ENCODE peak calls at places on chromosomes 5 and 9, in eight cellular contexts. One of them, this sample, is unnamed.

GRCh38 chr5:41776435-41776834 is 93.8 kb downstream of the OXCT1 start:
- DNase-seq in esophagus muscularis mucosa: no peak
- DNase-seq in stomach: no peak
- DNase-seq in A549: no peak
- DNase-seq in esophagus squamous epithelium: no peak
- DNase-seq in spleen: no peak
- DNase-seq in suprapubic skin: no peak
- DNase-seq in IMR-90: peak; percentile 76
- DNase-seq in this sample: no peak

GRCh38 chr5:125411163-125412050 is 665.0 kb upstream of the ZNF608 start:
- DNase-seq in esophagus muscularis mucosa: no peak
- DNase-seq in stomach: peak; percentile 34
- DNase-seq in A549: no peak
- DNase-seq in esophagus squamous epithelium: no peak
- DNase-seq in spleen: no peak
- DNase-seq in suprapubic skin: peak; percentile 54
- DNase-seq in IMR-90: peak; percentile 39
- DNase-seq in this sample: peak; percentile 21

GRCh38 chr9:122394265-122395242 is 23.7 kb downstream of the PTGS1 start:
- DNase-seq in esophagus muscularis mucosa: peak; percentile 93
- DNase-seq in stomach: no peak
- DNase-seq in A549: no peak
- DNase-seq in esophagus squamous epithelium: no peak
- DNase-seq in spleen: no peak
- DNase-seq in suprapubic skin: peak; percentile 69
- DNase-seq in IMR-90: peak; percentile 95
- DNase-seq in this sample: no peak

GRCh38 chr9:105132006-105132405 is 112.4 kb upstream of the SLC44A1 start:
- DNase-seq in esophagus muscularis mucosa: no peak
- DNase-seq in stomach: no peak
- DNase-seq in A549: no peak
- DNase-seq in esophagus squamous epithelium: no peak
- DNase-seq in spleen: no peak
- DNase-seq in suprapubic skin: no peak
- DNase-seq in IMR-90: no peak
- DNase-seq in this sample: no peak

GRCh38 chr9:133493845-133494540 is 15.1 kb upstream of the SLC2A6 start:
- DNase-seq in esophagus muscularis mucosa: no peak
- DNase-seq in stomach: no peak
- DNase-seq in A549: no peak
- DNase-seq in esophagus squamous epithelium: no peak
- DNase-seq in spleen: no peak
- DNase-seq in suprapubic skin: no peak
- DNase-seq in IMR-90: no peak
- DNase-seq in this sample: no peak

GRCh38 chr5:96941140-96941539 is 5.3 kb downstream of the LNPEP start:
- DNase-seq in esophagus muscularis mucosa: no peak
- DNase-seq in stomach: no peak
- DNase-seq in A549: no peak
- DNase-seq in esophagus squamous epithelium: no peak
- DNase-seq in spleen: no peak
- DNase-seq in suprapubic skin: no peak
- DNase-seq in IMR-90: no peak
- DNase-seq in this sample: no peak

GRCh38 chr5:120388016-120388781 is 75.9 kb upstream of the PRR16 start:
- DNase-seq in esophagus muscularis mucosa: no peak
- DNase-seq in stomach: no peak
- DNase-seq in A549: no peak
- DNase-seq in esophagus squamous epithelium: no peak
- DNase-seq in spleen: no peak
- DNase-seq in suprapubic skin: no peak
- DNase-seq in IMR-90: peak; percentile 95
- DNase-seq in this sample: no peak

GRCh38 chr5:87705876-87706275 is 293.1 kb upstream of the CCNH start:
- DNase-seq in esophagus muscularis mucosa: no peak
- DNase-seq in stomach: no peak
- DNase-seq in A549: no peak
- DNase-seq in esophagus squamous epithelium: no peak
- DNase-seq in spleen: no peak
- DNase-seq in suprapubic skin: no peak
- DNase-seq in IMR-90: no peak
- DNase-seq in this sample: no peak

GRCh38 chr9:128818839-128819715 is 777 bp downstream of the ENDOG start:
- DNase-seq in esophagus muscularis mucosa: no peak
- DNase-seq in stomach: peak; percentile 50
- DNase-seq in A549: no peak
- DNase-seq in esophagus squamous epithelium: no peak
- DNase-seq in spleen: peak; percentile 90
- DNase-seq in suprapubic skin: no peak
- DNase-seq in IMR-90: no peak
- DNase-seq in this sample: peak; percentile 56

GRCh38 chr5:16914584-16914983 is 21.5 kb downstream of the MYO10 start:
- DNase-seq in esophagus muscularis mucosa: no peak
- DNase-seq in stomach: peak; percentile 43
- DNase-seq in A549: no peak
- DNase-seq in esophagus squamous epithelium: no peak
- DNase-seq in spleen: no peak
- DNase-seq in suprapubic skin: no peak
- DNase-seq in IMR-90: no peak
- DNase-seq in this sample: no peak

GRCh38 chr9:89526667-89527066 is 28.8 kb upstream of the SEMA4D start:
- DNase-seq in esophagus muscularis mucosa: no peak
- DNase-seq in stomach: no peak
- DNase-seq in A549: no peak
- DNase-seq in esophagus squamous epithelium: no peak
- DNase-seq in spleen: no peak
- DNase-seq in suprapubic skin: no peak
- DNase-seq in IMR-90: no peak
- DNase-seq in this sample: no peak

GRCh38 chr9:33372900-33373299 is 29.5 kb downstream of the AQP7 start:
- DNase-seq in esophagus muscularis mucosa: no peak
- DNase-seq in stomach: peak; percentile 4
- DNase-seq in A549: no peak
- DNase-seq in esophagus squamous epithelium: no peak
- DNase-seq in spleen: peak; percentile 23
- DNase-seq in suprapubic skin: no peak
- DNase-seq in IMR-90: no peak
- DNase-seq in this sample: no peak

GRCh38 chr9:87713990-87714335 is 12.0 kb upstream of the CTSL start:
- DNase-seq in esophagus muscularis mucosa: no peak
- DNase-seq in stomach: no peak
- DNase-seq in A549: no peak
- DNase-seq in esophagus squamous epithelium: no peak
- DNase-seq in spleen: no peak
- DNase-seq in suprapubic skin: no peak
- DNase-seq in IMR-90: no peak
- DNase-seq in this sample: no peak

GRCh38 chr9:87711857-87712800 is 13.8 kb upstream of the CTSL start:
- DNase-seq in esophagus muscularis mucosa: no peak
- DNase-seq in stomach: no peak
- DNase-seq in A549: peak; percentile 81
- DNase-seq in esophagus squamous epithelium: no peak
- DNase-seq in spleen: no peak
- DNase-seq in suprapubic skin: peak; percentile 85
- DNase-seq in IMR-90: peak; percentile 81
- DNase-seq in this sample: no peak

GRCh38 chr9:87714819-87715218 is 11.1 kb upstream of the CTSL start:
- DNase-seq in esophagus muscularis mucosa: no peak
- DNase-seq in stomach: peak; percentile 68
- DNase-seq in A549: peak; percentile 78
- DNase-seq in esophagus squamous epithelium: no peak
- DNase-seq in spleen: no peak
- DNase-seq in suprapubic skin: no peak
- DNase-seq in IMR-90: peak; percentile 90
- DNase-seq in this sample: no peak

GRCh38 chr9:87713278-87713989 is 12.5 kb upstream of the CTSL start:
- DNase-seq in esophagus muscularis mucosa: peak; percentile 98
- DNase-seq in stomach: peak; percentile 56
- DNase-seq in A549: peak; percentile 99
- DNase-seq in esophagus squamous epithelium: peak; percentile 19
- DNase-seq in spleen: no peak
- DNase-seq in suprapubic skin: peak; percentile 96
- DNase-seq in IMR-90: peak; percentile 99
- DNase-seq in this sample: peak; percentile 86

DNA sequence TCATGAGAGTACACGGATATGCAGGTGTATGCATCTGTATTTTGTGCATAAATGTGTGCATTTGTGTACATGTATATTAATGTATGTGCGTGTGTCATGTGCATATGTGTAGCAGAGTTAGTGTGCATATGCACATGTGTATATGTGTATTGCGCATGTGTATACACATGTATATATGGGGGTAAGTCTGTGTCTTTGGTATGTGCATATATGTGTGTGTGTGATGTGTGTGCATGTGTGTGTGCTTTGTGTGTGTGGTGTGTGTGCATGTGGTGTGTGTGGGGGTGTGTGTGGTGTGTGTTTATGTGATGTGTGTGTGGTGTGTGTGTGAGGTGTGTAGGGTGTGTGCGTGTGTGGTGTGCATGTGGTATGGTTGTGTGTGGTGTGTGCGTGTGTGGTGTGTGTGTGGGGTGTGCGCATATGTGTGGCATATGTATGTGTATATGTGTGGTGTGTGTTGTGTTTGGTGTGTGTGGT is 13.1 kb upstream of the CTSL start:
- DNase-seq in esophagus muscularis mucosa: no peak
- DNase-seq in stomach: no peak
- DNase-seq in A549: no peak
- DNase-seq in esophagus squamous epithelium: no peak
- DNase-seq in spleen: no peak
- DNase-seq in suprapubic skin: no peak
- DNase-seq in IMR-90: no peak
- DNase-seq in this sample: no peak
- H3K4me3 ChIP-seq in esophagus muscularis mucosa: no peak overlapping the region
- H3K4me3 ChIP-seq in stomach: no peak overlapping the region
- H3K4me3 ChIP-seq in A549: no peak overlapping the region
- H3K4me3 ChIP-seq in esophagus squamous epithelium: no peak overlapping the region
- H3K4me3 ChIP-seq in spleen: no peak overlapping the region
- H3K4me3 ChIP-seq in suprapubic skin: no peak overlapping the region
- H3K4me3 ChIP-seq in IMR-90: no peak overlapping the region
- H3K4me3 ChIP-seq in this sample: no peak overlapping the region

DNA sequence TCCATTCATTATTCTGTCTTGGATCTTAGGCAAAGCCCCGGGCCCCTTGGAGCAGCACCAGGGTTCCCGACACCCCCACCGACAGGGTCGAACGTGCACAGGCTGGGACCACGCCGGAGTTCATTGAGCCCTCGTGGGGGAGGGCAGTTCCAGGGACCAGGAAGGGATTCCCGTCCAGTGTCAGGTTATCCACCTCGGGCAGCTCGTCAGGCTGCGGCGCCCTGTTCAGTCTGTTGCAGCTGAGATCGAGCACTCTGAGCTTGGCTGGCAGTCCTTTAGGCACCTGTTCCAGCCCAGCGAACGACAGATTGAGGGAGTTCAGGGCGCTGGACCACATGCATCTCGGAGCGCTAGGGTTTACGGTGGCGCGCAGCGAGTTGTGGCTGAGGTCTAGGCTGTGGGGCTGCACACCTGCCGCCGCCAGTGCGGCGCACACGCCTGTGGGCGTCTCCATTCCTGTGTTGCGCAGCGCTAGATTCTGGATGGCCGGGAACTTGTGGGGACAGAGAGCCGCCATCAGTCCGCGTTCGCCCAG is 1.1 kb downstream of the CD14 start:
- DNase-seq in esophagus muscularis mucosa: no peak
- DNase-seq in stomach: no peak
- DNase-seq in A549: no peak
- DNase-seq in esophagus squamous epithelium: no peak
- DNase-seq in spleen: peak; percentile 86
- DNase-seq in suprapubic skin: no peak
- DNase-seq in IMR-90: no peak
- DNase-seq in this sample: peak; percentile 25
- TF ChIP-seq POLR2A in esophagus muscularis mucosa: no peak
- TF ChIP-seq POLR2A in stomach: no peak
- TF ChIP-seq POLR2A in A549: no peak
- TF ChIP-seq POLR2A in esophagus squamous epithelium: no peak
- TF ChIP-seq POLR2A in spleen: no peak
- TF ChIP-seq POLR2A in suprapubic skin: no peak
- TF ChIP-seq POLR2A in IMR-90: no peak
- TF ChIP-seq POLR2A in this sample: no peak

DNA sequence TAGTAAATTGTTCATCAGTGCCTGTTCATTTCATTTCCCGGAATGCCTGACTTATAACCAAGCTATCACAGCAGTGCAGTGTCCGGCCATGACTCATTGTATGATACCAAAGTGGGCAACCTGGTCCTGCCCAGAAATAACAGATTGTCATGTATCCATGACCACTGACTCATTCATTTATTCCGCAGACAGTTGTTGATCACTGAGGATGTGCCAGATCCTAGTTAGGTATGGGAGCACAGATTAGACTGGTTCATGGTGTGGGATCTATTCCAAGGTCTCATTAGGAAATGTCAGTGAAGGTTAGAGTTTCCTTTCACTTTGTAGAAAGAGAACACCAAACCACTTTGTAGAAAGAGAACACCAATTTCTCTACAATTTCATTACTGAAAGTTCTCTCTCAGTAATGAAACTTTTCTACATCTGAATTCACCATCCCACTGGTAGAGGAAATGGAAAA is 8.7 kb downstream of the NREP start:
- DNase-seq in esophagus muscularis mucosa: no peak
- DNase-seq in stomach: no peak
- DNase-seq in A549: no peak
- DNase-seq in esophagus squamous epithelium: no peak
- DNase-seq in spleen: no peak
- DNase-seq in suprapubic skin: no peak
- DNase-seq in IMR-90: peak; percentile 91
- DNase-seq in this sample: no peak
- H3K27ac ChIP-seq in esophagus muscularis mucosa: peak overlapping the region; percentile 56
- H3K27ac ChIP-seq in stomach: peak overlapping the region; percentile 41
- H3K27ac ChIP-seq in A549: no peak overlapping the region
- H3K27ac ChIP-seq in esophagus squamous epithelium: peak overlapping the region; percentile 33
- H3K27ac ChIP-seq in spleen: peak overlapping the region; percentile 0
- H3K27ac ChIP-seq in suprapubic skin: no peak overlapping the region
- H3K27ac ChIP-seq in IMR-90: peak overlapping the region; percentile 11
- H3K27ac ChIP-seq in this sample: peak overlapping the region; percentile 51

DNA sequence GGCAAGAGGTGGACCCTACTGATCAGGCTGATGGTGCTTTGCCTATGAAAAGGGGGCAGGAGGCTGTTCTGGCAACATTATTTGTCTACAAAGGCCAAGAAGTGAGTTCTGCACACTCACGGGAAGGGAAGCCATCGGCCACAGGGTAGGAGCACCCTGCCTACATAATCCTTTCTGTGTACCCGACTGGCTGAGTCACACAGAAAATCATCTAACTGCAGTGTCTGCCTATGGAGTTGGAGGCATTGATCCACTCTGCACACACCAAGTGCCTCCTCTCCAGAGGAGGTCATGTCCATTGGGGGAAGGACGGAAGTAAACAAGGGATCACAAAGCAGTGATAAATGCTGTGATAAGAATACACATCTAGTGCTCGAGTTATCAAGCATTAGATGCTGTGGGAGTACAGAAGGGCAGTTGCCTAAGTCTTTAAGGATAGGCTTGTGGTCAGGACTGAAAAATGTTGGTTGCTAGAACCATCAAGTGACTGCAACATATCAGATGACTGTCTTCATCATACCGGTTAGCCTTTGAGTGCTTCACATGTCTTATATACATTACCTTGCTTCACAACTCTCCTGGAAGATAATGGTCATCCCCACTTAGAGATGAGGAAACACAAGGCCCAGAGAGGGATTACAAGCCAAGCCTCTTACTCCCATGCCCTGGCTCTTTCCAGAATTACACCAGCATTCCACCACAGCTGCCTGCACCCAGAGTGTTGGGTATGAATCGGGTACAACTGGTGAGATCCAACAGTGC is 1.3 kb upstream of the SLC2A8 start:
- DNase-seq in esophagus muscularis mucosa: no peak
- DNase-seq in stomach: no peak
- DNase-seq in A549: no peak
- DNase-seq in esophagus squamous epithelium: no peak
- DNase-seq in spleen: peak; percentile 58
- DNase-seq in suprapubic skin: no peak
- DNase-seq in IMR-90: no peak
- DNase-seq in this sample: no peak
- H3K4me3 ChIP-seq in esophagus muscularis mucosa: peak overlapping the region; percentile 98
- H3K4me3 ChIP-seq in stomach: peak overlapping the region; percentile 55
- H3K4me3 ChIP-seq in A549: peak overlapping the region; percentile 48
- H3K4me3 ChIP-seq in esophagus squamous epithelium: no peak overlapping the region
- H3K4me3 ChIP-seq in spleen: peak overlapping the region; percentile 83
- H3K4me3 ChIP-seq in suprapubic skin: peak overlapping the region; percentile 86
- H3K4me3 ChIP-seq in IMR-90: no peak overlapping the region
- H3K4me3 ChIP-seq in this sample: no peak overlapping the region

This sample was measured in heart left ventricle.